ENCODE peak calls at places on chromosomes 13 and 19, in eight cellular contexts. Z is suprapubic skin, G is A549, K is tibial nerve, N is GM12878, J is ovary, D is transverse colon, A is H1. E is an unnamed sample.

GRCh38 chr19:22733691-22734090 is 50.3 kb downstream of the ZNF99 start:
- DNase-seq in Z (no peak), G (no peak), K (no peak), N (no peak), J (no peak), D (no peak), A (no peak), E (no peak)

GRCh38 chr19:43624933-43625332 is 5.5 kb upstream of the ZNF428 start:
- DNase-seq in Z (peak; percentile 85), G (no peak), K (peak; percentile 28), N (no peak), J (no peak), D (peak; percentile 82), A (peak; percentile 96), E (peak; percentile 66)

GRCh38 chr13:27961227-27962085 is 7.7 kb downstream of the CDX2 start:
- DNase-seq in Z (no peak), G (no peak), K (no peak), N (no peak), J (no peak), D (no peak), A (no peak), E (no peak)

GRCh38 chr13:75217949-75218348 is 264.0 kb downstream of the TBC1D4 start:
- DNase-seq in Z (no peak), G (no peak), K (no peak), N (no peak), J (no peak), D (no peak), A (no peak), E (no peak)

GRCh38 chr13:87999141-87999765 is 328.1 kb downstream of the SLITRK5 start:
- DNase-seq in Z (no peak), G (no peak), K (no peak), N (no peak), J (no peak), D (no peak), A (no peak), E (no peak)

GRCh38 chr13:28470286-28470685 is 24.6 kb downstream of the FLT1 start:
- DNase-seq in Z (no peak), G (no peak), K (no peak), N (no peak), J (no peak), D (no peak), A (no peak), E (no peak)

GRCh38 chr19:10643166-10643967 is 10.8 kb upstream of the ILF3 start:
- DNase-seq in Z (no peak), G (no peak), K (no peak), N (no peak), J (no peak), D (no peak), A (no peak), E (no peak)

GRCh38 chr13:46211521-46212351 is at the start of gene LRRC63:
- DNase-seq in Z (peak; percentile 85), G (peak; percentile 38), K (peak; percentile 41), N (no peak), J (peak; percentile 19), D (peak; percentile 87), A (peak; percentile 81), E (peak; percentile 96)

GRCh38 chr19:35171730-35172129 is 17.2 kb downstream of the FXYD5 start:
- DNase-seq in Z (no peak), G (no peak), K (no peak), N (no peak), J (no peak), D (no peak), A (no peak), E (no peak)

GRCh38 chr19:58385313-58386165 is 1.5 kb upstream of the RPS5 start:
- DNase-seq in Z (peak; percentile 65), G (no peak), K (no peak), N (no peak), J (no peak), D (no peak), A (no peak), E (no peak)

GRCh38 chr13:114063545-114064515 is 68.6 kb downstream of the RASA3 start:
- DNase-seq in Z (peak; percentile 82), G (no peak), K (no peak), N (no peak), J (peak; percentile 53), D (peak; percentile 66), A (no peak), E (peak; percentile 80)
- TF ChIP-seq POLR2A in Z (peak; percentile 21), G (peak; percentile 32), K (no peak), N (no peak), J (no peak), D (no peak), A (no peak), E (no peak)

GRCh38 chr19:38135150-38135998 is 88.6 kb downstream of the DPF1 start:
- DNase-seq in Z (no peak), G (no peak), K (no peak), N (no peak), J (no peak), D (no peak), A (no peak), E (no peak)

GRCh38 chr19:38141108-38141507 is 82.9 kb downstream of the DPF1 start:
- DNase-seq in Z (no peak), G (no peak), K (no peak), N (no peak), J (no peak), D (no peak), A (no peak), E (no peak)

GRCh38 chr19:38142176-38143035 is 81.6 kb downstream of the DPF1 start:
- DNase-seq in Z (no peak), G (peak; percentile 98), K (peak; percentile 49), N (no peak), J (peak; percentile 58), D (peak; percentile 15), A (peak; percentile 85), E (no peak)

GRCh38 chr19:38134538-38135149 is 89.4 kb downstream of the DPF1 start:
- DNase-seq in Z (no peak), G (peak; percentile 81), K (no peak), N (no peak), J (no peak), D (peak; percentile 16), A (peak; percentile 69), E (no peak)

GRCh38 chr19:38139122-38139521 is 84.9 kb downstream of the DPF1 start:
- DNase-seq in Z (no peak), G (no peak), K (no peak), N (no peak), J (no peak), D (no peak), A (no peak), E (no peak)
- H3K27ac ChIP-seq in Z (no peak overlapping the region), G (no peak overlapping the region), K (no peak overlapping the region), N (no peak overlapping the region), J (no peak overlapping the region), D (no peak overlapping the region), A (no peak overlapping the region), E (no peak overlapping the region)

GRCh38 chr19:36833430-36833829 is 4.8 kb downstream of the ZNF790 start:
- DNase-seq in Z (no peak), G (no peak), K (no peak), N (no peak), J (no peak), D (no peak), A (no peak), E (no peak)

GRCh38 chr19:36837525-36837901 is 674 bp downstream of the ZNF790 start:
- DNase-seq in Z (no peak), G (no peak), K (no peak), N (no peak), J (no peak), D (no peak), A (no peak), E (no peak)

GRCh38 chr19:36838784-36839324 is 667 bp upstream of the ZNF790 start:
- DNase-seq in Z (no peak), G (no peak), K (no peak), N (no peak), J (no peak), D (no peak), A (no peak), E (no peak)

DNA sequence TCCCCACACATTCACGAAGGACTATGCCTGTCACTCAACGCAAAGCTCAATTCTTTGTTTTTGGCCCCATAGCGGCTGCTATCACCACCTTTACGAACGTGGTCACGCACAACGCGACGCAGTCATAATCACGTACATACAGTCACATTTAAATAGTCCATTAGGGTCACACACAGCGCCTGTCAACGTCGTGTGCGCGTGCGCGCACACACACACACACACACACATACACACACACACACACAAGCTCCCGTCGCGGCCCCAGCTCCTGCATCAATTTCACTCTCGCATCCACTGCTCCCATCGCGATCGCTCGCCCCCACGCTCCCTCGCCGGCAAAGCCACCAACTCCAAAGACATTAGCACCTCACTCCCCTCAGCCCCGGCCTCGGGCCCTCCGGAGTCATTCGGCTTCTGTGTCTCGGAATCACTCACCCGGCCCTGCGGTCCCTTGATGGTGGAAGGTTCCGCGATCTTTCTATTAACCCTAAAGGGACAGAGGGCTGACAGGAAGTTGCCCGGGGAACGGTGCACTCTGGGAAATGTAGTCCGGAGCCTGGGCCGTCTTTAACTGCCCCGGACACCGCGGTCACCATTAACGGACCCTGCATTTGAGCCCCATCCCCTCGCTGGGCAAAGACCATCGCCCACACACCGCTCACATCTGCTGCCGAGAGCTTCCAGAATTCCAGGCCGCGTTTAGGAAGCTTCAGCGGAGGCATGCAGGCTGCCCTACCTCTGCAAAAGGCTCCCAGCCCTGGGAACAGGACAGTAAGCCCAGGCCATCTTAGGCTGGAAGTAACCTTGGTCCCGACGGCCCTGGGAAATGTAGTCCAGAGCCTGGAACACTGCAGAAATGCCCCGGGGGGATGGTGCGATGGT is at the start of gene ZNF790:
- DNase-seq in Z (peak; percentile 90), G (peak; percentile 26), K (peak; percentile 86), N (peak; percentile 53), J (peak; percentile 83), D (peak; percentile 88), A (peak; percentile 86), E (peak; percentile 86)
- TF ChIP-seq EP300 in Z (no peak), G (no peak), K (peak; percentile 7), N (no peak), J (no peak), D (no peak), A (no peak), E (no peak)

GRCh38 chr13:57832187-57832586 is 200.6 kb downstream of the PCDH17 start:
- DNase-seq in Z (no peak), G (no peak), K (no peak), N (no peak), J (no peak), D (no peak), A (no peak), E (peak; percentile 1)

GRCh38 chr13:57825066-57825465 is 193.5 kb downstream of the PCDH17 start:
- DNase-seq in Z (no peak), G (no peak), K (no peak), N (no peak), J (no peak), D (no peak), A (no peak), E (no peak)

GRCh38 chr13:57824121-57824520 is 192.6 kb downstream of the PCDH17 start:
- DNase-seq in Z (no peak), G (no peak), K (no peak), N (no peak), J (no peak), D (no peak), A (no peak), E (peak; percentile 6)

GRCh38 chr13:57823704-57824103 is 192.2 kb downstream of the PCDH17 start:
- DNase-seq in Z (no peak), G (no peak), K (no peak), N (no peak), J (no peak), D (no peak), A (no peak), E (no peak)

DNA sequence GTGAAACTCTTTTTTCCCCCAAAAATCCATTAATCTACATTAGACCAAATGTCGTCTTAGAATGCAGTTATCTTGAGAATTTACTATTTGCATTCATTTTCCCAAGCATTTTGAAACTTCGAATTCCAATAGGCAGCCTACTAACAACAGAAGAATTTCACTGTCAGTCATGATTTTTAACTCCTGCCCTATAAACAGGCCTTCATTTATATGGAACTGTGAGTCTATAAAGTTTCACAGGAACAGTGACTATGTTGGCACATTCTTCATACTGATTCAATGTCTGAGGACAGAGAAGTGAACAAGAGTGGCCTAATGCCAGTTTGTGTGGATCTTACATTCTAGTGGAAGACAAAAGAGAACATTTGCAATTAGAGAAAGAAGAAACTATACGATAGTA is 198.0 kb downstream of the PCDH17 start:
- DNase-seq in Z (no peak), G (no peak), K (no peak), N (no peak), J (no peak), D (no peak), A (no peak), E (no peak)
- TF ChIP-seq POLR2A in Z (no peak), G (no peak), K (no peak), N (no peak), J (no peak), D (no peak), A (no peak), E (no peak)